ENCODE peak calls at places on chromosome 19, in five cellular contexts. U is GM13977, N is Calu3, T is IMR-90, K is MM.1S. G is an unnamed sample.

GRCh38 chr19:13243971-13244370 is 93.8 kb downstream of the IER2 start:
- DNase-seq in U (no peak), N (no peak), T (no peak), K (no peak), G (no peak)

GRCh38 chr19:42191855-42192254 is 25.6 kb downstream of the DEDD2 start:
- DNase-seq in U (no peak), N (peak; percentile 88), T (peak; percentile 84), K (no peak), G (peak; percentile 81)

GRCh38 chr19:33224694-33225457 is 774 bp downstream of the SLC7A10 start:
- DNase-seq in U (no peak), N (no peak), T (no peak), K (no peak), G (no peak)

GRCh38 chr19:35194022-35194984 is 34.2 kb downstream of the FAM187B start:
- DNase-seq in U (no peak), N (no peak), T (no peak), K (no peak), G (no peak)

GRCh38 chr19:36041831-36042230 is 9.2 kb upstream of the CLIP3 start:
- DNase-seq in U (no peak), N (no peak), T (peak; percentile 82), K (no peak), G (peak; percentile 55)

GRCh38 chr19:19465436-19466070 is 49.8 kb downstream of the TSSK6 start:
- DNase-seq in U (no peak), N (no peak), T (no peak), K (no peak), G (no peak)

GRCh38 chr19:50661087-50661486 is 11.8 kb downstream of the C19orf81 start:
- DNase-seq in U (no peak), N (no peak), T (no peak), K (no peak), G (no peak)

GRCh38 chr19:53808710-53809125 is 15.4 kb downstream of the NLRP12 start:
- DNase-seq in U (no peak), N (peak; percentile 38), T (peak; percentile 42), K (no peak), G (peak; percentile 63)

GRCh38 chr19:47258895-47259555 is 2.7 kb downstream of the CCDC9 start:
- DNase-seq in U (no peak), N (no peak), T (no peak), K (no peak), G (no peak)

GRCh38 chr19:44737238-44738160 is 11.0 kb upstream of the BCL3 start:
- DNase-seq in U (peak; percentile 45), N (no peak), T (peak; percentile 55), K (no peak), G (no peak)

GRCh38 chr19:42023121-42023942 is 29.3 kb upstream of the ATP1A3 start:
- DNase-seq in U (peak; percentile 56), N (peak; percentile 54), T (peak; percentile 8), K (peak; percentile 14), G (peak; percentile 22)

GRCh38 chr19:45778010-45778671 is 4.1 kb downstream of the DMPK start:
- DNase-seq in U (no peak), N (no peak), T (no peak), K (no peak), G (no peak)

GRCh38 chr19:49614096-49614857 is 23.3 kb downstream of the PRR12 start:
- DNase-seq in U (peak; percentile 41), N (no peak), T (peak; percentile 91), K (no peak), G (peak; percentile 89)

GRCh38 chr19:21451187-21451586 is 54.2 kb upstream of the ZNF429 start:
- DNase-seq in U (no peak), N (no peak), T (no peak), K (no peak), G (no peak)

GRCh38 chr19:18017275-18018083 is 9.5 kb downstream of the ARRDC2 start:
- DNase-seq in U (no peak), N (no peak), T (no peak), K (no peak), G (no peak)

GRCh38 chr19:3867971-3868769 is 668 bp downstream of the ZFR2 start:
- DNase-seq in U (no peak), N (no peak), T (no peak), K (no peak), G (no peak)

GRCh38 chr19:3556978-3557460 is 367 bp downstream of the MFSD12 start:
- DNase-seq in U (no peak), N (peak; percentile 67), T (peak; percentile 35), K (peak; percentile 61), G (peak; percentile 29)

GRCh38 chr19:1917926-1918325 is 12.7 kb downstream of the ADAT3 start:
- DNase-seq in U (no peak), N (no peak), T (no peak), K (no peak), G (no peak)
- TF ChIP-seq CTCF in U (no peak), N (no peak), T (no peak), K (no peak), G (no peak)

GRCh38 chr19:52600639-52601024 is 30.5 kb downstream of the ZNF701 start:
- DNase-seq in U (peak; percentile 22), N (no peak), T (peak; percentile 3), K (no peak), G (no peak)

GRCh38 chr19:52603558-52604207 is 33.6 kb downstream of the ZNF701 start:
- DNase-seq in U (no peak), N (no peak), T (peak; percentile 28), K (no peak), G (peak; percentile 42)

GRCh38 chr19:52599241-52599640 is 29.2 kb downstream of the ZNF701 start:
- DNase-seq in U (no peak), N (no peak), T (no peak), K (no peak), G (no peak)

GRCh38 chr19:52602931-52603330 is 32.8 kb downstream of the ZNF701 start:
- DNase-seq in U (no peak), N (no peak), T (no peak), K (no peak), G (no peak)

GRCh38 chr19:52601025-52601973 is 31.2 kb downstream of the ZNF701 start:
- DNase-seq in U (peak; percentile 92), N (peak; percentile 76), T (peak; percentile 87), K (peak; percentile 71), G (peak; percentile 90)
- TF ChIP-seq CTCF in U (peak; percentile 13), N (no peak), T (peak; percentile 34), K (no peak), G (peak; percentile 73)

GRCh38 chr19:15450528-15450890 is 753 bp upstream of the WIZ start:
- DNase-seq in U (no peak), N (no peak), T (no peak), K (no peak), G (no peak)

GRCh38 chr19:15454371-15454800 is 4.6 kb upstream of the WIZ start:
- DNase-seq in U (no peak), N (peak; percentile 28), T (no peak), K (no peak), G (no peak)

GRCh38 chr19:15453906-15454305 is 4.2 kb upstream of the WIZ start:
- DNase-seq in U (no peak), N (no peak), T (no peak), K (no peak), G (no peak)

GRCh38 chr19:15452111-15453047 is 2.6 kb upstream of the WIZ start:
- DNase-seq in U (no peak), N (peak; percentile 59), T (peak; percentile 58), K (no peak), G (no peak)

GRCh38 chr19:15453091-15453498 is 3.3 kb upstream of the WIZ start:
- DNase-seq in U (no peak), N (no peak), T (no peak), K (no peak), G (no peak)
- TF ChIP-seq CTCF in U (no peak), N (no peak), T (peak; percentile 36), K (no peak), G (peak; percentile 38)

DNA sequence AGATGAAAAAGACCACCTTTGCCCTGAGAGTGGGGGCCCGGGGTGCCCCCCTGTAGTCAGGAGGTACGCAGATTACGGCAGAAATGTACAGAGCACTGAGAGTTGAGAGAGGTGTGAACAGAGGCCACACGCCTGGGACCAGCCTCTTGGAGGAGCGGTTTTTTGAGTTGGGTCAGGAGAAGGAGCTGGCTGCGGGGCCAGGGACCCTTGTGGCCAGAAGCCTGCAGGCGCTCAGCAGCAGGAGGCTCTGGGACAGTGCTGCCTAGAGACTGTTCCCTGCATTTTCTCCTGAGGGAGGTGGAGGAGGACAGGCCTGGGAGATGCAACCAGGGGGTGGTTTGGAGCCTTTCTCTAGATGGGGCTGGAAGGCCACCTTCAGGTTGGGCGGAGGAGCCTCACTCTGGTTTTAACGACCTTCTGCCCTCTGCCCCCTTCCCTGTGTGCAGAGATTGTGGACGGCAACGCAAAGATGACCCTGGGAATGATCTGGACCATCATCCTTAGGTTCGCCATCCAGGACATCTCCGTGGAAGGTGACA is 39.7 kb downstream of the CAPN12 start:
- DNase-seq in U (no peak), N (no peak), T (no peak), K (no peak), G (no peak)
- TF ChIP-seq CTCF in U (no peak), N (no peak), T (no peak), K (no peak), G (peak; percentile 9)

GRCh38 chr19:55212447-55212846 is 3.1 kb upstream of the PTPRH start:
- DNase-seq in U (no peak), N (peak; percentile 48), T (no peak), K (peak; percentile 82), G (no peak)

GRCh38 chr19:55209430-55210119 is at the start of gene PTPRH:
- DNase-seq in U (no peak), N (peak; percentile 80), T (no peak), K (no peak), G (peak; percentile 11)

GRCh38 chr19:55210120-55210493 is 806 bp upstream of the PTPRH start:
- DNase-seq in U (no peak), N (peak; percentile 75), T (peak; percentile 98), K (peak; percentile 33), G (peak; percentile 96)

GRCh38 chr19:55216461-55217198 is 7.3 kb upstream of the PTPRH start:
- DNase-seq in U (peak; percentile 62), N (peak; percentile 96), T (peak; percentile 100), K (no peak), G (peak; percentile 99)

GRCh38 chr19:55213547-55213946 is 4.2 kb upstream of the PTPRH start:
- DNase-seq in U (no peak), N (no peak), T (no peak), K (no peak), G (no peak)
- TF ChIP-seq CTCF in U (no peak), N (no peak), T (no peak), K (no peak), G (no peak)

DNA sequence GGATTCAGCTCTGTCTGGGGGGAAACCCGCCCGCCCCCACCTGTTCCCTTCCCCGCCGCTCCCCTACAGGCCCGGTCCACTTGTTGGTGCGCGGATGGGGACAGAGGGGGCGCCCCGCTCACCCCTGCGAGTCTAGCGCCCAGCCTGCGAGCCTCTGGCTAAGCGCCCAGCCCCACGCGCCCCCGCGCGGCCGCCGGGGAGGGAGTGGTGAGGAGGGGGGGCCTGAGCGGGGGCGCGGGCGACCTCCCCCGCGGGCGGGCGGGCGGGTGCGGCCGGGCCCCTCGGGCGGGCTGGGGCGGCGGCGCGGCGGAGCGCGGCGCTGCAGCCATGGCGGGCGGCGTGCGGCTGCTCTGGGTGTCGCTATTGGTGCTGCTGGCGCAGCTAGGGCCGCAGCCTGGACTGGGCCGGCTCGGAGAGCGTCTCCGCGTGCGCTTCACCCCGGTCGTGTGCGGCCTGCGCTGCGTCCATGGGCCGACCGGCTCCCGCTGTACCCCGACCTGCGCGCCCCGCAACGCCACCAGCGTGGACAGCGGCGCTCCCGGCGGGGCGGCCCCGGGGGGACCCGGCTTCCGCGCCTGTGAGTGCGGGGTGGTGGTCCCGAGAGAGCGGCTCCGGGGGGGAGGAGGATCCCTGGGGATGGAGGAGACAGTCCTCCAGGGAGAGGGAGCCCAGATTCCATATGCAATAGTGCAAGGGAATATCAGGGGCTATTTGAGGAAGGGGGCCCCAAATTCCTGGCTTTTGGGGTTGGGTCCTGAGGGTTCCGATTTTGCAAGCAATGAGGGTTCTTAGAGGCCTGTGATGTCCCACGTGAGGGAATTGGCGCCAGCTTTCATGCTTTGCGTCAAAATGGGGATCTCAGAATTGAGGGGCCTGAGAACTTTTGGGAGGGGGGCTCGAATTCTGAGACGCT is at the start of gene LTBP4:
- DNase-seq in U (no peak), N (peak; percentile 48), T (no peak), K (peak; percentile 14), G (no peak)
- TF ChIP-seq CTCF in U (peak; percentile 37), N (peak; percentile 20), T (peak; percentile 20), K (peak; percentile 5), G (no peak)